ENCODE peak calls at places on chromosomes 13 and 19, in four cellular contexts. Y is NCI-H1105 treated with DMSO at 0.1 percent for 48 hours; N is stimulated activated CD4-positive, alpha-beta T cell treated with anti-CD3 and anti-CD28 coated beads, Interleukin-1b, Interleukin-23, amount 100 ng/mL, for 24 hours; J is fibroblast of mammary gland. X is an unnamed sample.
A peak's percentile ranks its signal among the peaks of the same experiment; 100 is the strongest.

GRCh38 chr13:90008707-90009149 is 1338.8 kb upstream of the MIR17HG start:
- DNase-seq in Y (no peak), N (no peak), J (no peak), X (no peak)

GRCh38 chr13:75352641-75353327 is 129.2 kb downstream of the TBC1D4 start:
- DNase-seq in Y (no peak), N (no peak), J (no peak), X (no peak)

GRCh38 chr13:19685445-19685844 is 52.0 kb downstream of the MPHOSPH8 start:
- DNase-seq in Y (no peak), N (no peak), J (no peak), X (no peak)

GRCh38 chr19:55467236-55468053 is 2.9 kb upstream of the C19orf85 start:
- DNase-seq in Y (no peak), N (peak; percentile 59), J (peak; percentile 70), X (peak; percentile 60)

GRCh38 chr19:45251452-45252354 is 632 bp downstream of the MARK4 start:
- DNase-seq in Y (no peak), N (no peak), J (no peak), X (no peak)

GRCh38 chr13:75153834-75154233 is 328.1 kb downstream of the TBC1D4 start:
- DNase-seq in Y (no peak), N (no peak), J (peak; percentile 33), X (no peak)

GRCh38 chr19:33310606-33311325 is 8.4 kb upstream of the CEBPA start:
- DNase-seq in Y (no peak), N (no peak), J (no peak), X (no peak)

GRCh38 chr19:48363500-48363809 is 285 bp downstream of the TMEM143 start:
- DNase-seq in Y (no peak), N (no peak), J (peak; percentile 11), X (peak; percentile 48)

GRCh38 chr19:19835560-19836038 is 14.0 kb upstream of the ZNF506 start:
- DNase-seq in Y (no peak), N (no peak), J (no peak), X (no peak)

GRCh38 chr19:3665681-3666544 is 34.4 kb downstream of the PIP5K1C start:
- DNase-seq in Y (peak; percentile 6), N (peak; percentile 59), J (no peak), X (peak; percentile 53)